ENCODE peak calls at places on chromosomes 7 and 10, in ten cellular contexts. C is CD4-positive, alpha-beta memory T cell; N is fibroblast of pulmonary artery; S is HCEC 1CT; R is stimulated activated CD4-positive, alpha-beta T cell treated with anti-CD3 and anti-CD28 coated beads, Interleukin-15, amount 100 ng/mL, for 48 hours; U is Peyer's patch; O is HuH-7; M is astrocyte of the cerebellum; K is NCI-H1694; Y is natural killer cell treated with Interleukin-12 subunit alpha and Interleukin-12 subunit beta and Interleukin-15 and Interleukin-18, amount 100 ng/mL, for 72 hours. J is an unnamed sample.

GRCh38 chr7:88664630-88665233 is 94.8 kb upstream of the ZNF804B start:
- DNase-seq in R (no peak), S (no peak), U (no peak), N (peak), K (no peak), O (no peak), Y (no peak), C (no peak), M (peak), J (no peak)

GRCh38 chr7:5143935-5144903 is 45.8 kb upstream of the WIPI2 start:
- DNase-seq in O (no peak), N (peak), M (no peak), U (no peak), S (no peak), C (peak), K (no peak), R (peak), Y (peak), J (no peak)

GRCh38 chr7:159126496-159127345 is 17.9 kb downstream of the VIPR2 start:
- DNase-seq in M (no peak), Y (peak), N (no peak), O (no peak), C (no peak), S (no peak), R (no peak), K (no peak), U (peak), J (no peak)

GRCh38 chr10:79060641-79061255 is 8.0 kb upstream of the ZMIZ1 start:
- DNase-seq in S (no peak), K (no peak), C (no peak), U (peak), O (no peak), Y (no peak), M (no peak), R (no peak), N (no peak), J (no peak)

GRCh38 chr10:66572700-66573099 is 353.1 kb upstream of the LRRTM3 start:
- DNase-seq in R (no peak), N (no peak), K (no peak), O (no peak), Y (no peak), S (no peak), C (no peak), U (no peak), M (no peak), J (no peak)

GRCh38 chr10:24418532-24418931 is 209.6 kb downstream of the KIAA1217 start:
- DNase-seq in O (no peak), U (no peak), M (no peak), R (no peak), Y (no peak), K (no peak), S (peak), C (no peak), N (peak), J (no peak)

GRCh38 chr10:119595715-119596515 is 849 bp downstream of the TIAL1 start:
- DNase-seq in K (no peak), M (no peak), O (no peak), N (peak), C (peak), U (peak), S (peak), Y (peak), R (peak), J (no peak)

GRCh38 chr7:107070710-107071109 is 26.2 kb downstream of the PRKAR2B start:
- DNase-seq in U (no peak), M (no peak), N (no peak), K (no peak), S (no peak), O (no peak), Y (no peak), C (no peak), R (no peak), J (no peak)

GRCh38 chr10:106866244-106866845 is 298.2 kb downstream of the SORCS1 start:
- DNase-seq in M (no peak), S (no peak), Y (no peak), R (no peak), O (no peak), N (no peak), K (no peak), U (no peak), C (no peak), J (no peak)

GRCh38 chr7:108002726-108003590 is at the start of gene LAMB1:
- DNase-seq in S (peak), Y (no peak), R (no peak), M (no peak), K (peak), U (peak), C (no peak), O (peak), N (peak), J (peak)

GRCh38 chr10:77320852-77321496 is 316.6 kb downstream of the KCNMA1 start:
- DNase-seq in R (no peak), M (peak), C (no peak), S (peak), K (no peak), O (no peak), U (no peak), Y (no peak), N (peak), J (peak)

GRCh38 chr10:58662314-58662713 is 149.6 kb downstream of the BICC1 start:
- DNase-seq in C (no peak), Y (no peak), R (no peak), S (peak), N (peak), O (peak), U (no peak), M (peak), K (no peak), J (peak)

GRCh38 chr7:140005754-140006503 is 56.8 kb downstream of the PARP12 start:
- DNase-seq in Y (no peak), K (no peak), C (no peak), N (peak), U (peak), O (peak), S (no peak), M (no peak), R (no peak), J (no peak)

GRCh38 chr10:60235001-60235400 is 154.7 kb downstream of the ANK3 start:
- DNase-seq in N (peak), K (no peak), M (peak), S (no peak), R (no peak), Y (no peak), U (no peak), O (no peak), C (no peak), J (peak)

GRCh38 chr7:778968-779451 is 51.9 kb upstream of the PRKAR1B start:
- DNase-seq in M (no peak), K (peak), S (no peak), C (no peak), O (no peak), Y (no peak), U (no peak), R (no peak), N (no peak), J (no peak)

GRCh38 chr7:22613466-22613865 is 113.5 kb upstream of the STEAP1B start:
- DNase-seq in N (no peak), Y (no peak), S (peak), K (no peak), R (no peak), U (no peak), O (no peak), C (no peak), M (no peak), J (no peak)

GRCh38 chr10:89644967-89645741 is at the start of gene PANK1:
- DNase-seq in K (peak), R (peak), N (peak), S (peak), M (peak), U (peak), O (peak), Y (peak), C (peak), J (no peak)

GRCh38 chr7:106177295-106177690 is 65.2 kb upstream of the SYPL1 start:
- DNase-seq in O (no peak), Y (no peak), U (no peak), R (no peak), M (no peak), S (no peak), K (no peak), N (no peak), C (no peak), J (no peak)

GRCh38 chr10:74770400-74770799 is 56.0 kb upstream of the KAT6B start:
- DNase-seq in S (no peak), C (no peak), N (no peak), O (no peak), U (no peak), M (no peak), K (no peak), Y (no peak), R (no peak), J (no peak)

GRCh38 chr10:69360485-69361302 is 56.0 kb downstream of the TACR2 start:
- DNase-seq in N (peak), S (peak), R (no peak), K (no peak), C (no peak), Y (no peak), M (peak), U (peak), O (no peak), J (peak)

GRCh38 chr7:25025218-25025671 is 45.3 kb upstream of the OSBPL3 start:
- DNase-seq in U (no peak), Y (no peak), M (peak), S (peak), N (peak), R (no peak), K (no peak), C (no peak), O (peak), J (peak)

GRCh38 chr7:155983176-155983815 is 171.0 kb upstream of the SHH start:
- DNase-seq in C (no peak), Y (no peak), M (no peak), K (no peak), O (no peak), U (peak), R (no peak), S (no peak), N (no peak), J (no peak)

GRCh38 chr7:81462672-81463071 is 307.2 kb downstream of the HGF start:
- DNase-seq in O (no peak), K (no peak), N (peak), M (no peak), Y (no peak), S (peak), R (no peak), U (no peak), C (no peak), J (peak)

GRCh38 chr7:128855559-128855958 is 7.1 kb upstream of the ATP6V1F start:
- DNase-seq in Y (no peak), M (no peak), K (no peak), R (no peak), C (no peak), U (no peak), N (no peak), S (no peak), O (no peak), J (no peak)

GRCh38 chr7:141145630-141145982 is 71.7 kb downstream of the TMEM178B start:
- DNase-seq in Y (no peak), U (no peak), C (no peak), O (no peak), R (no peak), S (no peak), M (no peak), N (no peak), K (no peak), J (no peak)

GRCh38 chr10:78550716-78551115 is 517.1 kb downstream of the RPS24 start:
- DNase-seq in U (no peak), N (no peak), K (no peak), R (no peak), S (no peak), C (no peak), Y (no peak), O (no peak), M (no peak), J (no peak)

J was measured in fibroblast of the conjunctiva.